ENCODE peak calls at places on chromosomes 2 and 18, in six cellular contexts. K is HepG2, E is endothelial cell of umbilical vein, S is A549, C is GM12878, M is K562. V is an unnamed sample.

GRCh38 chr2:233700028-233700635 is 7.4 kb downstream of the UGT1A6 start:
- DNase-seq in K (peak), E (peak), S (peak), C (no peak), M (no peak), V (no peak)

GRCh38 chr18:9704233-9705118 is 3.6 kb upstream of the RAB31 start:
- DNase-seq in K (no peak), E (no peak), S (no peak), C (peak), M (no peak), V (no peak)

GRCh38 chr2:234377761-234378341 is 119.0 kb downstream of the ARL4C start:
- DNase-seq in K (no peak), E (no peak), S (no peak), C (no peak), M (no peak), V (no peak)

GRCh38 chr2:15788458-15789229 is 151.7 kb upstream of the MYCN start:
- DNase-seq in K (no peak), E (no peak), S (no peak), C (no peak), M (no peak), V (no peak)

GRCh38 chr18:48486762-48487161 is 52.1 kb upstream of the CTIF start:
- DNase-seq in K (no peak), E (peak), S (no peak), C (no peak), M (no peak), V (no peak)

GRCh38 chr2:53033416-53033815 is 734.2 kb upstream of the CHAC2 start:
- DNase-seq in K (no peak), E (no peak), S (no peak), C (no peak), M (no peak), V (no peak)

GRCh38 chr2:234026111-234026510 is 24.4 kb upstream of the SPP2 start:
- DNase-seq in K (no peak), E (no peak), S (no peak), C (no peak), M (no peak), V (no peak)

GRCh38 chr2:120720746-120721145 is 14.9 kb upstream of the GLI2 start:
- DNase-seq in K (no peak), E (no peak), S (no peak), C (no peak), M (no peak), V (no peak)

GRCh38 chr18:77086034-77086433 is 46.5 kb downstream of the MBP start:
- DNase-seq in K (no peak), E (peak), S (no peak), C (no peak), M (no peak), V (no peak)

DNA sequence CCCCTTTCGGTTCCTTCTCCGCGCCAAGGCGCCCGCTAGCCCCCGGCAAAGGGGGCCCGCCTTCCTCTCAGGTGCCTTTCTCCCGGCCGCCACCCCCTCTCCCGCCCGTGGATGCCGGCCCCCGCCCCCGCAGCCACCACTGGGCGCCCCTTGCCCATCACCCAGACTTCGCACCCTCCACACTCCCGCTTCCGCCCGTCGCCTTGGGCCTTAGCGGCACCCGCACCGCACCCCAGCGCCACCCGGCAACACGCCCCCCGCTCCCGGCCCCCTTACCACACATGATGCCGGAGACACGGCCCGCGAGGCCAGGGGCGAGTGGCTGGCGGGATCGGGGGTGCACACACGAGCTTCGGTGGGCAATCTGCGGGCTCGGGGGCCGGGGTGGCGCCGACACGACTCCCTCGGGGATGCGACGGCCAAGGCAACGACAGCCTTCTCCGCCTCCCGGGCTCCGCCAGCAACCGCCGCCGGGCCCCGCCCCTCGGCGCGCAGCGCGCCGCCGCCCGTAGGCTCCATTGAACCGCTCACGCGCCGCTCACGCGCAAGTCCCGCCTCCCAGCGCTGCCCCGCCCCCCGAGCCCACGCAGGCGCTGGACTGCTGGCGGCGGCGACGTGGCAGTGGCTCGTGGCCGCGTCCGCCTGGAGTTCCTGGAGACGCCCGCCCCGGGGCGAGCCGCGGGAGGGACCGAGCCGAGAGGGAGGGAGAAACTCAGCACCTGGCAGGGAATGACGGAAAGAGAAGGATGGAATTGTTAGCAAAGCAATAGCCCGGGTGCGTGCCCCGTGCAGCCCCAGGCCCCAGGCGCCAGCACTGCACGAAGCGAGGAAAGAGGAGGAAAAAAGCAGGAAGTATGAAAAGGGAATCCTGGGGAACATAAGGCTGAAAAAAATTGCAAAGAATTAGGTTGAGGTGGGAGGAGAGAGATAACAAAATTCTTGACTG is at the start of gene GFPT1:
- DNase-seq in K (peak), E (peak), S (peak), C (peak), M (peak), V (peak)
- TF ChIP-seq POLR2A in K (peak), E (peak), S (peak), C (peak), M (peak), V (peak)

DNA sequence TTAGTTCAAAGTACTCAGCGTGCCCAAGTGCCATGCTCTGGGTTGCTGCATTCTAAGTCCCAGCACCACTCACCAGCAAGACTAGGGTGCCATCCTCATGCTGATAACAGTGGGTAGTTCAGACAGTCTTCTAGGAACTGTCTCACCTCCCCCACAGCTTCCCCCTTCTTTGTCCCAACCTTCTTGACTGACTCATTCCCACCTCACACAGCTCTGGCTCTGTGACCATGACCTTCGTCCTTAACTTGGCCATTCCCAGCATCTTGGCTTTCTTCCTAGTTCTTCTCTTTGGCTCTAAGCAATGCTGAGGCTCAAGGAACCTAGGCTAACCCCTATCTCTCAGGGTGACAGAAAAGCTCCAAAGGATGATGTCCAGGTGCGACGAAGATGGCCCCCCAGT is 20.0 kb upstream of the CXCR4 start:
- DNase-seq in K (no peak), E (no peak), S (no peak), C (no peak), M (no peak), V (peak)
- TF ChIP-seq MYC in K (no peak), E (no peak), S (no peak), C (no peak), M (no peak), V (no peak)

GRCh38 chr18:62187543-62188378 is 706 bp downstream of the RELCH start:
- DNase-seq in K (peak), E (peak), S (no peak), C (no peak), M (peak), V (peak)

GRCh38 chr18:62179213-62179612 is 7.6 kb downstream of the PIGN start:
- DNase-seq in K (no peak), E (no peak), S (no peak), C (no peak), M (no peak), V (no peak)

GRCh38 chr18:62186656-62187542 is at the start of the genes PIGN and RELCH:
- DNase-seq in K (peak), E (peak), S (peak), C (peak), M (peak), V (peak)

GRCh38 chr18:62182220-62182619 is 4.6 kb downstream of the PIGN start:
- DNase-seq in K (no peak), E (no peak), S (no peak), C (no peak), M (no peak), V (peak)

DNA sequence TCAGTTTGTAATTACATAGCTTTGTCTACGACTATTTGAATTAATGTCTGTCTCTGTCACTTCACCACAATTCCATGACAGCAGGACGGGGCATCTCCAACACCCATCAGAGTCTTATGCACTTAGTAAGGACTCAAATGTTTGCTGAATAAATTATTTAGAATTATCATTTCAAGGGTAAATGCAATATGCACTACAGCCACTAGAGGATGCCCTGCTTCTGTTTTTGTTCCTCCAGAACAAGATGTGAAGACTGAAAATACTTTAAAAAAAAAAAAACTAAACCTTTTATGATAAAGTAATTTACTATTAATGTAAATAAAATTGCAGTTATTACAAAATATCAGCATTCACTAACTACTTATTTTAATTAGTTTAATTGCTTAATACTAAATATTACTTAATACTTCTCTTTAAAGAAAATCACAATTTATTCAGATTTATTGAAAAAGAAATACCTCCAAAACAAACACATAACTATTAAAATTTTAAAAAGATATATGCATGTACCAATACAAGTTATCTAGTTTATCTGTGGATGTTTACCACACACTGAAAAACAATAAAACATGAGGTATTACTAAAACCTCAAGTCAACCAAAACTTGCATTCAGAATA is 3.2 kb downstream of the PIGN start:
- DNase-seq in K (peak), E (peak), S (peak), C (no peak), M (no peak), V (peak)
- TF ChIP-seq CTCF in K (peak), E (peak), S (peak), C (peak), M (peak), V (peak)

GRCh38 chr18:59358611-59359575 is at the start of gene LMAN1:
- DNase-seq in K (peak), E (peak), S (peak), C (peak), M (peak), V (peak)
- TF ChIP-seq POLR2A in K (peak), E (peak), S (peak), C (peak), M (peak), V (peak)

GRCh38 chr2:197893403-197894177 is 89.2 kb downstream of the PLCL1 start:
- DNase-seq in K (no peak), E (no peak), S (no peak), C (peak), M (no peak), V (no peak)

GRCh38 chr2:197894751-197895274 is 90.4 kb downstream of the PLCL1 start:
- DNase-seq in K (no peak), E (peak), S (no peak), C (no peak), M (no peak), V (no peak)

DNA sequence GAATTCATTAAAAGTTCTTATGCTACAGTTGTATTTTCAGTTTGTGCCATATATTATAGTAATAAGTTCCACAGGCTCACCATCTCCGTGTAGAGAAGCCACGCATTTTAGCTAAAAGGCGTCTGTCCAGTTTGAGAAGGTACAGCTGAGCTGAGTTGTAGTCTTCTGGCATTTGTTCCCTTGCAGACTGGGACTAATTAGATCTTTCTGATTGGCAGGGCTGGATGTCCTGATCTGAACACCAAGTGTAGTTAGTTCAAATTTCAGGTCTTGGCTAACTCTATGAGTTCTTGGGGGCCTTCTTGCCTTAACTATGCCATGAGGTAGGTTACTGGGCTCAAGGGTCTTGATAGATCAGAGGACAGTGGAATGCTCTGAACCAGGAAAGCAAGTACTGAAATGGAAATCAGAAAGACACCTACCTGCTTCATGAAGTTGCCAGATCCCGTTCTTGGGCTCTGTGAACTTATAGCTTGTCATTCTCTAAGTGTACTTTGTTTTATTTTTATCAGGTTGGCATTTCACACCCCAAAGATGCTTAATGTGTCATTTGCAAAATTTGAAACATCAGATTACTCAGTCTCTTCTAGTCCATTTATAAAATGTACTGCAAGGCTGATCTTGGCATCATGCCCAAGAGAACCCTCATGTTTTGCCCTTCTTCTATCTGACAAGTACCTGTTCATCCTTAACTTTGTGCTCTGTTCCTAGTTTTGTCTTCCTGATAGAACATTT is 93.7 kb downstream of the PLCL1 start:
- DNase-seq in K (no peak), E (no peak), S (no peak), C (no peak), M (no peak), V (no peak)
- TF ChIP-seq MYC in K (no peak), E (no peak), S (no peak), C (no peak), M (no peak), V (no peak)

GRCh38 chr2:109350526-109350925 is 221.5 kb downstream of the SH3RF3 start:
- DNase-seq in K (no peak), E (no peak), S (no peak), C (no peak), M (no peak), V (no peak)

GRCh38 chr2:109348645-109349554 is 219.9 kb downstream of the SH3RF3 start:
- DNase-seq in K (no peak), E (peak), S (no peak), C (no peak), M (no peak), V (no peak)

GRCh38 chr2:109348190-109348589 is 219.2 kb downstream of the SH3RF3 start:
- DNase-seq in K (no peak), E (no peak), S (no peak), C (no peak), M (no peak), V (no peak)

GRCh38 chr2:109351164-109351756 is 222.3 kb downstream of the SH3RF3 start:
- DNase-seq in K (no peak), E (peak), S (no peak), C (no peak), M (no peak), V (no peak)

GRCh38 chr2:109349555-109350430 is 220.8 kb downstream of the SH3RF3 start:
- DNase-seq in K (no peak), E (no peak), S (no peak), C (no peak), M (no peak), V (peak)
- TF ChIP-seq CTCF in K (no peak), E (peak), S (no peak), C (no peak), M (no peak), V (no peak)